ENCODE peak calls at places on chromosome 5, in eight cellular contexts. C is PC-3; X is HS-5; J is GM12865; W is amniotic epithelial cell; G is HuH-7.5; Q is NCI-H1092; Y is stimulated activated CD4-positive, alpha-beta T cell treated with anti-CD3 and anti-CD28 coated beads, TNF-alpha, amount 100 ng/mL, for 1 hour. A is an unnamed sample.

GRCh38 chr5:14332038-14332631 is 189.0 kb downstream of the TRIO start:
- DNase-seq in C (no peak), X (no peak), J (no peak), W (no peak), G (no peak), Q (no peak), Y (no peak), A (no peak)

GRCh38 chr5:34412769-34413168 is 243.4 kb upstream of the RAI14 start:
- DNase-seq in C (peak), X (peak), J (no peak), W (peak), G (no peak), Q (no peak), Y (no peak), A (no peak)

GRCh38 chr5:96459313-96460109 is 26.5 kb upstream of the PCSK1 start:
- DNase-seq in C (no peak), X (no peak), J (no peak), W (no peak), G (no peak), Q (peak), Y (no peak), A (no peak)

GRCh38 chr5:67156976-67157583 is 39.5 kb downstream of the CD180 start:
- DNase-seq in C (peak), X (peak), J (peak), W (peak), G (no peak), Q (no peak), Y (peak), A (peak)

GRCh38 chr5:143495124-143495523 is 91.6 kb upstream of the NR3C1 start:
- DNase-seq in C (peak), X (no peak), J (no peak), W (peak), G (no peak), Q (no peak), Y (no peak), A (no peak)

GRCh38 chr5:107155667-107156066 is 515.1 kb downstream of the EFNA5 start:
- DNase-seq in C (no peak), X (no peak), J (no peak), W (no peak), G (no peak), Q (no peak), Y (no peak), A (no peak)

GRCh38 chr5:177350776-177351391 is 584 bp downstream of the LMAN2 start:
- DNase-seq in C (peak), X (no peak), J (peak), W (no peak), G (no peak), Q (no peak), Y (no peak), A (no peak)

GRCh38 chr5:156819967-156820581 is 30.0 kb upstream of the PPP1R2B start:
- DNase-seq in C (no peak), X (no peak), J (no peak), W (no peak), G (no peak), Q (no peak), Y (no peak), A (no peak)

GRCh38 chr5:113478691-113479090 is 9.6 kb downstream of the MCC start:
- DNase-seq in C (no peak), X (no peak), J (no peak), W (peak), G (no peak), Q (no peak), Y (no peak), A (no peak)

GRCh38 chr5:96626956-96627355 is 35.2 kb upstream of the CAST start:
- DNase-seq in C (peak), X (peak), J (no peak), W (peak), G (no peak), Q (no peak), Y (no peak), A (no peak)

GRCh38 chr5:370959-371810 is 49.7 kb downstream of the AHRR start:
- DNase-seq in C (no peak), X (no peak), J (no peak), W (no peak), G (no peak), Q (peak), Y (no peak), A (no peak)

GRCh38 chr5:107418071-107418470 is 252.7 kb downstream of the EFNA5 start:
- DNase-seq in C (no peak), X (no peak), J (no peak), W (no peak), G (no peak), Q (no peak), Y (no peak), A (no peak)

GRCh38 chr5:17058438-17058837 is 122.3 kb upstream of the MYO10 start:
- DNase-seq in C (peak), X (no peak), J (no peak), W (no peak), G (no peak), Q (no peak), Y (no peak), A (no peak)

GRCh38 chr5:134507495-134507894 is 18.0 kb upstream of the JADE2 start:
- DNase-seq in C (no peak), X (no peak), J (no peak), W (no peak), G (no peak), Q (no peak), Y (no peak), A (no peak)

GRCh38 chr5:60945760-60946253 is 802 bp downstream of the NDUFAF2 start:
- DNase-seq in C (peak), X (peak), J (no peak), W (peak), G (peak), Q (no peak), Y (no peak), A (no peak)

GRCh38 chr5:138831703-138832102 is 43.4 kb downstream of the LRRTM2 start:
- DNase-seq in C (no peak), X (no peak), J (no peak), W (peak), G (no peak), Q (no peak), Y (no peak), A (no peak)

GRCh38 chr5:5132896-5133295 is 7.2 kb upstream of the ADAMTS16 start:
- DNase-seq in C (no peak), X (no peak), J (no peak), W (no peak), G (no peak), Q (no peak), Y (no peak), A (no peak)

GRCh38 chr5:10441992-10442435 is 335 bp downstream of the ROPN1L start:
- DNase-seq in C (no peak), X (no peak), J (peak), W (peak), G (peak), Q (no peak), Y (no peak), A (no peak)

GRCh38 chr5:40480392-40480791 is 199.3 kb upstream of the PTGER4 start:
- DNase-seq in C (no peak), X (no peak), J (peak), W (peak), G (no peak), Q (no peak), Y (no peak), A (no peak)

GRCh38 chr5:36885566-36886485 is 9.3 kb downstream of the NIPBL start:
- DNase-seq in C (no peak), X (no peak), J (no peak), W (no peak), G (no peak), Q (no peak), Y (no peak), A (no peak)

GRCh38 chr5:58761418-58761817 is 178.5 kb downstream of the RAB3C start:
- DNase-seq in C (no peak), X (no peak), J (no peak), W (no peak), G (no peak), Q (no peak), Y (no peak), A (no peak)